ENCODE peak calls at places on chromosome 21, in nine cellular contexts. P, H, U, G, B, L, A, D and Y are unnamed samples.

GRCh38 chr21:28513450-28513849 is 479.2 kb downstream of the LTN1 start:
- DNase-seq in L (no peak), A (no peak), G (no peak), H (no peak), B (no peak), P (no peak), U (no peak), D (no peak), Y (no peak)

GRCh38 chr21:44989943-44990780 is 50.3 kb downstream of the SLX9 start:
- DNase-seq in A (no peak), H (no peak), D (no peak), L (no peak), P (no peak), U (peak), G (peak), B (no peak), Y (no peak)

GRCh38 chr21:20030390-20030789 is 967.8 kb upstream of the NCAM2 start:
- DNase-seq in A (no peak), L (no peak), H (no peak), G (no peak), D (no peak), U (no peak), B (no peak), P (no peak), Y (no peak)

GRCh38 chr21:43985690-43986251 is 26.3 kb upstream of the TRAPPC10 start:
- DNase-seq in P (no peak), G (no peak), D (peak), H (no peak), B (no peak), L (no peak), U (no peak), A (no peak), Y (no peak)

GRCh38 chr21:44418108-44418875 is 37.0 kb upstream of the LRRC3 start:
- DNase-seq in B (no peak), U (no peak), H (peak), D (peak), L (no peak), P (peak), G (no peak), A (no peak), Y (no peak)

GRCh38 chr21:44509539-44509938 is 30.5 kb downstream of the KRTAP10-1 start:
- DNase-seq in L (peak), U (no peak), B (peak), P (peak), H (peak), A (no peak), G (peak), D (no peak), Y (no peak)

GRCh38 chr21:29163381-29164115 is 33.1 kb downstream of the MAP3K7CL start:
- DNase-seq in G (peak), P (no peak), D (no peak), B (no peak), A (no peak), U (no peak), L (no peak), H (no peak), Y (no peak)

GRCh38 chr21:38376235-38376634 is 119.4 kb downstream of the KCNJ15 start:
- DNase-seq in D (no peak), A (no peak), H (no peak), B (no peak), P (no peak), U (no peak), L (no peak), G (peak), Y (no peak)

GRCh38 chr21:29419422-29419821 is 120.7 kb downstream of the BACH1 start:
- DNase-seq in U (no peak), L (no peak), P (no peak), H (no peak), A (no peak), B (no peak), D (no peak), G (no peak), Y (no peak)

GRCh38 chr21:27346041-27346448 is 379.2 kb upstream of the ADAMTS5 start:
- DNase-seq in U (no peak), B (no peak), A (no peak), G (no peak), H (no peak), L (no peak), D (no peak), P (no peak), Y (no peak)

GRCh38 chr21:28742527-28742926 is 250.2 kb downstream of the LTN1 start:
- DNase-seq in G (no peak), D (no peak), L (no peak), A (no peak), U (no peak), B (no peak), P (no peak), H (no peak), Y (no peak)

GRCh38 chr21:38917045-38917774 is 111.5 kb downstream of the ETS2 start:
- DNase-seq in B (no peak), G (no peak), H (no peak), P (no peak), L (no peak), A (no peak), U (no peak), D (no peak), Y (no peak)

GRCh38 chr21:31052489-31053142 is 14.3 kb upstream of the KRTAP19-8 start:
- DNase-seq in G (no peak), D (no peak), A (no peak), H (no peak), L (no peak), P (no peak), B (no peak), U (no peak), Y (no peak)

GRCh38 chr21:28636988-28637691 is 355.5 kb downstream of the LTN1 start:
- DNase-seq in G (no peak), U (no peak), P (no peak), L (no peak), D (no peak), B (no peak), A (peak), H (no peak), Y (peak)

GRCh38 chr21:44910229-44911065 is 10.3 kb downstream of the ITGB2 start:
- DNase-seq in H (no peak), L (no peak), G (no peak), U (no peak), B (peak), P (no peak), D (no peak), A (no peak), Y (peak)

GRCh38 chr21:18914570-18914969 is 511.0 kb upstream of the TMPRSS15 start:
- DNase-seq in D (no peak), B (no peak), U (no peak), H (no peak), L (no peak), P (no peak), A (no peak), G (no peak), Y (no peak)

DNA sequence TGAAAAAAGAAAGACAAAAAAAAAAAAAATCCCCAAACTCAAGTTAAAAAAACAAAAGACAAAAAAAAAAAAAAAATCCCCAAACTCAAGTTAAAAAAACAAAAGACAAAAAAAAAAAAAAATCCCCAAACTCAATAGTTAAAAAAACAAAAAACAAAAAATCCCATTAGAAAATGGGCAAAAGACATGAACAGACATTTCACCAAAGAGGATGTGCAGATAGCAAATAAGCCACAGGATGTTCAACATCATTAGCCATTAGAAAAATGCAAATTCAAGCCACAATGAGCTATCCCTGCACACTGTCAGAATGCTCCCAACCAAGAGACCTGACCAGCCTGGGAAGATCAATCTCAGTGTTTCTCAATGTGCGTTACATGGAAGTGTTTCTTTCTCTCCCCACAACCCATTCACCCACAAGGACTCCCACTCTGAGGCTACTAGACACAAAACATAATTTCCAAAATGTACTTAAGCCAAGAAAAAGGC is 33.9 kb downstream of the MRAP start:
- DNase-seq in G (no peak), L (no peak), D (no peak), U (no peak), B (no peak), A (no peak), H (no peak), P (no peak), Y (no peak)
- H3K4me3 ChIP-seq in G (no peak), L (no peak), D (no peak), U (no peak), B (no peak), A (no peak), H (no peak), P (no peak), Y (no peak)

GRCh38 chr21:14541840-14542495 is 4.1 kb downstream of the SAMSN1 start:
- DNase-seq in B (no peak), D (no peak), L (no peak), H (no peak), A (no peak), G (no peak), P (no peak), U (no peak), Y (no peak)
- H3K4me3 ChIP-seq in B (no peak), D (no peak), L (no peak), H (peak), A (no peak), G (no peak), P (no peak), U (no peak), Y (no peak)

DNA sequence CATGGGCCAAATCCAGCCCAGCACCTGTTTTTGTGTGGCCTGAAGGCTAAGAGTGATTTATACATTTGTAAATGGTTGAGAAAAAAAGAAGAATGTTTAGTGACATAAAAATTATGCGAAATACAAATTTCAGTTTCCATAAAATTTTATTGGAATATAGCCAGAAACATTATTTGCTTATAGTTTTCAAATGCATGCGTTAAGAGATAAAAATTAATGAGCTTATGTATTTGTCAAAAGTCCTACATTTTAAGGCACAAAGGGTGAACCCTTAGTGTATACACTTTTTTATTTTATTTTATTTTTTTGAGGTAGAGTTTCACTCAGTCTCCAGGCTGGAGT is 2.1 kb downstream of the MORC3 start:
- DNase-seq in P (no peak), G (no peak), A (no peak), L (no peak), B (no peak), H (no peak), U (no peak), D (no peak), Y (no peak)
- H3K4me3 ChIP-seq in P (peak), G (no peak), A (peak), L (peak), B (peak), H (peak), U (peak), D (no peak), Y (peak)

DNA sequence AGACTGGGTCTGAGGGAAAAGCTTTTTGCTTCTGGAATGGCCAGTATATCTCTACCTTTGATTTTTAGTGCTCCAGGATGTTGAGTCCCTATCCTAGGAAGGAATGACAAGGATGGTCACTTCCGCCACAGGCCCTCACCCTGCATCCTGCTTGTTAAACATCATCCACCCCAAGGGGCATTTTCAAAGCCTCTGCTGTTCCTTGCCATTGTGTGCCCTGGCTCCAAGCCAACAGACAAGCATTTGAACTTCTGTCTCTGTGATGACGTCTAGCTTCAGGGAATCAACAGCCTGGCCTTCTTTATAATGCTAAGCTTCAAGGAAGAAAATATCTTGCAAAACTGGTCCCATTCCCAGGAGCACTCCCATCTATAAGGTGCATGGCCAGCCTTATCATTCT is 12.3 kb upstream of the JAM2 start:
- DNase-seq in G (peak), H (no peak), P (no peak), D (no peak), U (no peak), L (no peak), B (no peak), A (no peak), Y (no peak)
- H3K4me3 ChIP-seq in G (no peak), H (no peak), P (no peak), D (no peak), U (no peak), L (no peak), B (no peak), A (no peak), Y (no peak)

DNA sequence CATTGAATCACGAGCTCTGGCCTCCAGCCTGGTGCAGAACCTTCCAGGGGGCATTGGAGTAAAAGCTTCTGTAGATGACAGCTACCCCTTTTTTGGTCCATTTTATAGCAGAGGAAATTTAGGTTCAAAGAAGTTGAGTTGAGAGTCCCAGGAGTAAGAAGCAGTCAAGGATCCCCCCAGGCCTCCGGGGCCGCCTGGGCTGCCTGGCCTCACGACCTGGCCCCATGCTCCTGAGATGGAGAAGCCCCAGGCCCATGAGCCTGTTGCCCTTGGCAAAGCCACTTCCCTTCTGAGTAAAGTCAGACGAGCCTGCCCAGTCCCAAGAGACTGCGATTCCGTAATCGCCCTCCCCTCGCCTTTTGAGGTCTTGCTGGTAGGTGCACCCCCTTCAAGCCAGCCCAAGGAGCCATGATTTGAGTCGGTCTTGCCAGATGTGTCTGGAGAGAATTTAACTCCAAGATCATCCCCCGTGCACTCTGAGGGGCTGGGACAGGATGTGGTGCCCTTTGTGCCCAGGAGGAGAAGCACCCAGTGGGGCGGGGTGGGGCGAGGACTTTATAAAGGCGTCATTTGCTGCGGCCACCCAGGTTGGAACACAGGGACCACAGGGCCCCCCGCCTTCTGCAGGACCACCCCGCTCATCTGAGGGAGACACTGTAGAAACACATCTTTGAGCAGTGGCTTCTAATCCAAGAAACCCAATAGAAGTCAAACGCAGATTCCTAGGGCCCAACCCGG is 30.1 kb downstream of the PDE9A start:
- DNase-seq in G (no peak), B (no peak), P (no peak), U (no peak), A (no peak), L (no peak), H (no peak), D (no peak), Y (no peak)
- H3K4me3 ChIP-seq in G (no peak), B (no peak), P (no peak), U (no peak), A (no peak), L (no peak), H (no peak), D (no peak), Y (no peak)

GRCh38 chr21:46067505-46068201 is 30.3 kb upstream of the COL6A2 start:
- DNase-seq in L (no peak), P (peak), B (no peak), A (no peak), U (no peak), G (no peak), D (peak), H (peak), Y (no peak)
- H3K4me3 ChIP-seq in L (no peak), P (no peak), B (no peak), A (no peak), U (no peak), G (no peak), D (no peak), H (no peak), Y (no peak)

DNA sequence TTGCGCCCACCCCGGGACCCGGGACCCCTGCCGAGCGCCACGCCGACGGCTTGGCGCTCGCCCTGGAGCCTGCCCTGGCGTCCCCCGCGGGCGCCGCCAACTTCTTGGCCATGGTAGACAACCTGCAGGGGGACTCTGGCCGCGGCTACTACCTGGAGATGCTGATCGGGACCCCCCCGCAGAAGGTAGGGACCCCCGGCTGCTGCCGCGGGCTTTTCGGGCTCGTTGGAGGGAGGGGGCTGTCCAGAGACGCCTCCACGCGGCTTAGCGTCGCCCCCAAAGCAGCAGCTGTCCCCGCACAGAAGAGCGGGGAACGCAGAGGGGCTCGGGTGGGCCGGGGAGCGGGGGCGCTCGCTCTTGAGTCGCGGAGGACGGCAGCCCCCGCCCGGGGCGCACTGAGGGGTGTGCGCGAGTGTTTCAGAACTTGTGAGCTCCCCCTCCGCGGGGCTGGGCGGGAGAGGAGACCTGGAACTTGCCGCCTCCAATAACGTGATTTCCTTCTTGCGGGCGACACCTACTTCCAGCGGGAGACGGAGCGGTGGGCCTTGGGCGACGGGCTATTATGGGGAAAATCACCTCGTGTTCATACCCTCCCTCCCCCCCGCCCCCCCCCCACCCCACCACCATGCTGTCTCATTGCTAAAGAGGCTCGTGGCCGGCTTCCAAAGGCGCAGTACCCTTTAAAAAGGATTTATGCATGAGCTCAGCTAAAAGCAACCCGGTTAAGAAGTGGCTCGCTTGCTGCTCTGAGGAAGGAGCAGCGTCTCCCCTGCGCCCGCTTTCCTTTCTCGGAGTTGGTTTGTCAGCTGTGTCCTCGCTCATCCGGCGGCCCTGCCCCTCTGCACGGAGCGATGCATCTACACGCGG is 664 bp downstream of the BACE2 start:
- DNase-seq in L (peak), D (peak), A (no peak), H (peak), G (peak), P (peak), B (no peak), U (peak), Y (no peak)
- H3K4me3 ChIP-seq in L (peak), D (peak), A (peak), H (peak), G (peak), P (peak), B (no peak), U (peak), Y (peak)

GRCh38 chr21:46285206-46285661 is at the start of gene MCM3AP:
- DNase-seq in B (no peak), L (no peak), P (no peak), H (no peak), D (no peak), G (no peak), U (no peak), A (no peak), Y (no peak)
- H3K4me3 ChIP-seq in B (peak), L (peak), P (peak), H (peak), D (peak), G (peak), U (peak), A (peak), Y (peak)

GRCh38 chr21:16993416-16994044 is 519.3 kb upstream of the CXADR start:
- DNase-seq in A (no peak), U (no peak), B (no peak), H (no peak), L (no peak), D (no peak), P (no peak), G (no peak), Y (no peak)
- H3K4me3 ChIP-seq in A (no peak), U (no peak), B (no peak), H (no peak), L (no peak), D (no peak), P (no peak), G (no peak), Y (no peak)